ENCODE peak calls at places on chromosome 7, in ten cellular contexts. V is transverse colon, T is H9, P is fibroblast of lung, D is HCT116, J is stomach, K is gastrocnemius medialis, S is A549, U is right lobe of liver, G is psoas muscle. X is an unnamed sample. For H3K4me1, the result is how much of the 10 kb centered on the place peaks cover.

GRCh38 chr7:6510476-6511133 is 40.7 kb downstream of the GRID2IP start:
- DNase-seq in V (no peak), T (no peak), P (no peak), D (no peak), J (no peak), K (no peak), S (no peak), U (no peak), G (no peak), X (no peak)

GRCh38 chr7:28075674-28076358 is 104.8 kb downstream of the JAZF1 start:
- DNase-seq in V (no peak), T (no peak), P (peak), D (no peak), J (no peak), K (no peak), S (no peak), U (no peak), G (no peak), X (peak)

GRCh38 chr7:631966-632830 is 94.3 kb upstream of the DNAAF5 start:
- DNase-seq in V (no peak), T (no peak), P (no peak), D (no peak), J (no peak), K (no peak), S (no peak), U (no peak), G (no peak), X (no peak)

GRCh38 chr7:20507157-20507556 is 108.3 kb upstream of the ABCB5 start:
- DNase-seq in V (no peak), T (no peak), P (no peak), D (no peak), J (no peak), K (no peak), S (no peak), U (no peak), G (no peak), X (no peak)

GRCh38 chr7:11620406-11620805 is 211.6 kb downstream of the THSD7A start:
- DNase-seq in V (no peak), T (no peak), P (no peak), D (no peak), J (no peak), K (no peak), S (no peak), U (no peak), G (no peak), X (no peak)

GRCh38 chr7:25726682-25727357 is 425.2 kb upstream of the NFE2L3 start:
- DNase-seq in V (no peak), T (no peak), P (no peak), D (no peak), J (no peak), K (no peak), S (no peak), U (no peak), G (no peak), X (no peak)

GRCh38 chr7:152959610-152960009 is 200.1 kb downstream of the ACTR3B start:
- DNase-seq in V (no peak), T (peak), P (no peak), D (no peak), J (no peak), K (no peak), S (no peak), U (no peak), G (no peak), X (no peak)

GRCh38 chr7:99039384-99039891 is 104.5 kb downstream of the SMURF1 start:
- DNase-seq in V (no peak), T (no peak), P (no peak), D (no peak), J (no peak), K (no peak), S (no peak), U (no peak), G (no peak), X (no peak)

GRCh38 chr7:69818647-69819161 is 220.4 kb downstream of the AUTS2 start:
- DNase-seq in V (no peak), T (no peak), P (no peak), D (no peak), J (no peak), K (no peak), S (no peak), U (no peak), G (no peak), X (no peak)

GRCh38 chr7:77770316-77770715 is 27.9 kb downstream of the TMEM60 start:
- DNase-seq in V (no peak), T (no peak), P (no peak), D (no peak), J (no peak), K (no peak), S (no peak), U (no peak), G (no peak), X (no peak)

GRCh38 chr7:37832194-37832593 is 16.2 kb upstream of the NME8 start:
- DNase-seq in V (peak), T (no peak), P (peak), D (no peak), J (peak), K (peak), S (peak), U (peak), G (peak), X (no peak)

GRCh38 chr7:47456210-47456955 is 125.5 kb downstream of the TNS3 start:
- DNase-seq in V (no peak), T (no peak), P (no peak), D (no peak), J (no peak), K (no peak), S (no peak), U (no peak), G (no peak), X (no peak)

GRCh38 chr7:100166317-100166940 is 2.0 kb downstream of the GAL3ST4 start:
- DNase-seq in V (no peak), T (no peak), P (no peak), D (no peak), J (no peak), K (no peak), S (no peak), U (no peak), G (no peak), X (no peak)

GRCh38 chr7:92835851-92836488 is 403 bp downstream of the CDK6 start:
- DNase-seq in V (peak), T (no peak), P (peak), D (no peak), J (peak), K (no peak), S (peak), U (peak), G (peak), X (no peak)

GRCh38 chr7:93119191-93119905 is 1.6 kb upstream of the SAMD9 start:
- DNase-seq in V (no peak), T (no peak), P (peak), D (no peak), J (no peak), K (no peak), S (no peak), U (no peak), G (no peak), X (no peak)

GRCh38 chr7:2260820-2261219 is 18.8 kb downstream of the NUDT1 start:
- DNase-seq in V (no peak), T (no peak), P (no peak), D (no peak), J (peak), K (no peak), S (peak), U (peak), G (no peak), X (no peak)

GRCh38 chr7:587769-588168 is 68.1 kb upstream of the PDGFA start:
- DNase-seq in V (no peak), T (no peak), P (no peak), D (no peak), J (no peak), K (no peak), S (no peak), U (peak), G (peak), X (no peak)

GRCh38 chr7:12316925-12317324 is 86.7 kb downstream of the VWDE start:
- DNase-seq in V (no peak), T (no peak), P (peak), D (no peak), J (no peak), K (no peak), S (no peak), U (no peak), G (no peak), X (no peak)

GRCh38 chr7:122014697-122015096 is 129.4 kb downstream of the AASS start:
- DNase-seq in V (no peak), T (no peak), P (no peak), D (no peak), J (no peak), K (no peak), S (no peak), U (no peak), G (no peak), X (no peak)

GRCh38 chr7:81783818-81784217 is 14.0 kb upstream of the HGF start:
- DNase-seq in V (no peak), T (no peak), P (no peak), D (no peak), J (no peak), K (no peak), S (no peak), U (no peak), G (no peak), X (no peak)

GRCh38 chr7:5421626-5422323 is 1.9 kb downstream of the TNRC18 start:
- DNase-seq in V (peak), T (no peak), P (peak), D (no peak), J (peak), K (peak), S (peak), U (peak), G (peak), X (peak)

GRCh38 chr7:29989257-29989995 is at the start of gene SCRN1:
- DNase-seq in V (peak), T (peak), P (no peak), D (no peak), J (peak), K (no peak), S (peak), U (peak), G (peak), X (peak)

GRCh38 chr7:76071316-76072242 is 23.7 kb downstream of the MDH2 start:
- DNase-seq in V (peak), T (peak), P (no peak), D (no peak), J (no peak), K (peak), S (no peak), U (no peak), G (no peak), X (peak)

GRCh38 chr7:14900051-14900450 is 2.5 kb downstream of the DGKB start:
- DNase-seq in V (no peak), T (no peak), P (no peak), D (no peak), J (no peak), K (no peak), S (no peak), U (no peak), G (no peak), X (no peak)

GRCh38 chr7:36400023-36400422 is 10.4 kb downstream of the ANLN start:
- DNase-seq in V (no peak), T (no peak), P (no peak), D (no peak), J (no peak), K (no peak), S (no peak), U (no peak), G (no peak), X (no peak)

GRCh38 chr7:139613971-139614411 is 90.5 kb downstream of the CLEC2L start:
- DNase-seq in V (no peak), T (peak), P (no peak), D (no peak), J (no peak), K (no peak), S (no peak), U (no peak), G (no peak), X (no peak)

GRCh38 chr7:37446371-37446770 is 2.3 kb downstream of the ELMO1 start:
- DNase-seq in V (no peak), T (no peak), P (no peak), D (no peak), J (no peak), K (no peak), S (no peak), U (no peak), G (no peak), X (no peak)

GRCh38 chr7:87129332-87129731 is 22.9 kb upstream of the DMTF1 start:
- DNase-seq in V (no peak), T (no peak), P (no peak), D (no peak), J (no peak), K (no peak), S (no peak), U (no peak), G (no peak), X (no peak)

GRCh38 chr7:121384159-121384745 is 11.9 kb downstream of the FAM3C start:
- DNase-seq in V (no peak), T (no peak), P (no peak), D (no peak), J (peak), K (no peak), S (no peak), U (no peak), G (no peak), X (no peak)

GRCh38 chr7:27576360-27576944 is 86.2 kb downstream of the HIBADH start:
- DNase-seq in V (no peak), T (no peak), P (peak), D (peak), J (no peak), K (no peak), S (peak), U (no peak), G (no peak), X (peak)

GRCh38 chr7:30654296-30655090 is 27.8 kb downstream of the CRHR2 start:
- DNase-seq in V (no peak), T (no peak), P (no peak), D (no peak), J (peak), K (no peak), S (no peak), U (no peak), G (no peak), X (no peak)

GRCh38 chr7:94240902-94241301 is 153.8 kb upstream of the COL1A2 start:
- DNase-seq in V (no peak), T (no peak), P (peak), D (no peak), J (no peak), K (no peak), S (no peak), U (no peak), G (no peak), X (no peak)

GRCh38 chr7:79452032-79452494 is 1.4 kb downstream of the MAGI2 start:
- DNase-seq in V (peak), T (peak), P (peak), D (no peak), J (peak), K (peak), S (peak), U (peak), G (peak), X (peak)

GRCh38 chr7:17526621-17527020 is 228.2 kb downstream of the AHR start:
- DNase-seq in V (no peak), T (no peak), P (peak), D (no peak), J (no peak), K (no peak), S (no peak), U (no peak), G (no peak), X (no peak)

GRCh38 chr7:14806886-14807285 is 95.7 kb downstream of the DGKB start:
- DNase-seq in V (no peak), T (no peak), P (peak), D (no peak), J (no peak), K (no peak), S (no peak), U (no peak), G (no peak), X (peak)

GRCh38 chr7:74311305-74311744 is 22.1 kb downstream of the CLIP2 start:
- DNase-seq in V (peak), T (no peak), P (no peak), D (peak), J (no peak), K (no peak), S (no peak), U (no peak), G (no peak), X (no peak)

GRCh38 chr7:150727381-150727780 is 9.8 kb upstream of the GIMAP5 start:
- DNase-seq in V (peak), T (no peak), P (no peak), D (no peak), J (no peak), K (no peak), S (no peak), U (no peak), G (no peak), X (no peak)

GRCh38 chr7:3995187-3995586 is 686.9 kb upstream of the FOXK1 start:
- DNase-seq in V (no peak), T (peak), P (no peak), D (no peak), J (no peak), K (no peak), S (peak), U (no peak), G (no peak), X (no peak)

GRCh38 chr7:131544449-131545425 is 11.7 kb downstream of the PODXL start:
- DNase-seq in V (no peak), T (no peak), P (peak), D (no peak), J (no peak), K (no peak), S (no peak), U (no peak), G (no peak), X (peak)
- TF ChIP-seq CTCF in V (no peak), T (no peak), P (peak), D (peak), J (no peak), K (no peak), S (peak), U (no peak), G (no peak), X (peak)

GRCh38 chr7:155810607-155811559 is 1.4 kb downstream of the SHH start:
- DNase-seq in V (no peak), T (no peak), P (no peak), D (no peak), J (no peak), K (no peak), S (no peak), U (peak), G (no peak), X (no peak)
- H3K4me1 ChIP-seq in V (under half), T (under half), P (under half), D (under half), J (half or more), K (under half), S (under half), U (under half), G (under half), X (under half)

DNA sequence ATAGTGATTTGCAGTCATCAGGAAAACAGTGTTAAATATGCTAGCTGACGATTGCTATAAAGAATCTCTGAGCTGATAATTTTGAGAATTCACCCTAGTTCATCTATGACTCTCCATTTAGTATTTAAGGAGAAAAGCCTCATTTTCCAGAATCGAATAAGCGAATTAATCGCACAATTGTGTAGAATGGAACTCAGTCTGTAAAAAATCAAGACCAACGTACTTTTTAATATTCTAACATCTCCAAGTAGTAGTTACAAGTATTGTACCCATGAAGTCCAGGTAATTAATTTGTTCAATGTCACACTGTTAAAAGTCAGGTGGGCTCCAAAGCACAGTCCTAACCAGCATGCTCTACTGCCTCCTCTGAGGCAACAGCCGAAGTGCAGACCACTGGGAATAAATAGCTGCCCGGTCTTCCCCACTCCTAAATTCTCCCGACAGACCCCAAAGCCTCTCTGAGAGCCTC is 380 bp upstream of the AGBL3 start:
- DNase-seq in V (no peak), T (no peak), P (no peak), D (no peak), J (no peak), K (no peak), S (no peak), U (no peak), G (no peak), X (no peak)
- TF ChIP-seq CTCF in V (no peak), T (no peak), P (no peak), D (no peak), J (no peak), K (no peak), S (no peak), U (no peak), G (no peak), X (no peak)

GRCh38 chr7:158804335-158804734 is 25.0 kb downstream of the ESYT2 start:
- DNase-seq in V (no peak), T (no peak), P (no peak), D (no peak), J (no peak), K (no peak), S (no peak), U (no peak), G (no peak), X (no peak)
- H3K4me1 ChIP-seq in V (under half), T (under half), P (under half), D (under half), J (under half), K (under half), S (under half), U (under half), G (under half), X (under half)

DNA sequence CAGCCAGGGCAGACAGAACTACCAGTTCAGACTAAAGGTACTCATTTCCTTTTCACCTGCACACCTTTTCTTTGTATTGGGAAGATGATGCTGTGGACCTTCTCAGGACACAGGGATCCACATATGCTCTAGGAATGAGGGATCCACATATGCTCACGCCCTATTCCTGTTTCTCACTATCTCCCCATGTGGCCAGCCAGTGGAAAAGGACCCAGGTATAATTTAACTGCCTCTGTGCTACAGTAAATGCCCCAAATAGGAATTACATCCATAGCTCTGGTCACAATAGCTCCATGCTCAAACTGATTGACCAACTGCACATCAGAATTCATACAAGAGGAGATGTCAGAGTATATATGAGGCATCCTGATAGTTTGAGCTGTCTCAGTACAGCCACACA is 43.8 kb downstream of the CTTNBP2 start:
- DNase-seq in V (no peak), T (no peak), P (no peak), D (no peak), J (no peak), K (no peak), S (peak), U (no peak), G (no peak), X (no peak)
- TF ChIP-seq CTCF in V (no peak), T (peak), P (no peak), D (peak), J (no peak), K (no peak), S (no peak), U (no peak), G (no peak), X (no peak)

GRCh38 chr7:143396182-143396581 is 12.5 kb downstream of the EPHA1 start:
- DNase-seq in V (no peak), T (no peak), P (no peak), D (no peak), J (no peak), K (no peak), S (no peak), U (peak), G (no peak), X (no peak)
- H3K4me1 ChIP-seq in V (under half), T (under half), P (under half), D (under half), J (under half), K (under half), S (under half), U (half or more), G (under half), X (under half)

DNA sequence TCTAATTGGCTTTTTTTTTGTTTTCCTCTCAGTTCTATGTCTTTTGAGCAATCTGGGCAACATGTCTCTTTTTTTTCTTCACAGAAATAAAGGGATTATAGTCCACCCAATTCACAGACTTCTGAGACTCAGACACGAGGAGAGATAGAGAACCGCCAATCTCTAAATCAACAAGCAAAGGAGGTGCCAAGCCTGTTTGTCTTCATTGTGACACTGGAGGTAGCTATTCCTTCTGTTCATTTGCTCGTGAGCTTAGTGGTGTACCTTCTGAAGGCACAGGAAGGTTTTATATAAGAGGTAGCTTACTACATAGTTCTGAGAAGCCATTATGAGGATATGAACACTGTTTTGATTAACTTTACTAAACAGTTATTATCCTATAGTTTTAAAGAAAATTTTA is 6.1 kb downstream of the EPHB6 start:
- DNase-seq in V (no peak), T (no peak), P (no peak), D (no peak), J (no peak), K (no peak), S (no peak), U (no peak), G (no peak), X (no peak)
- TF ChIP-seq CTCF in V (no peak), T (no peak), P (no peak), D (no peak), J (no peak), K (no peak), S (no peak), U (no peak), G (no peak), X (no peak)